ENCODE peak calls at places on chromosomes 2 and 18, in six cellular contexts. R, V, G, P, C and Z are unnamed samples.

GRCh38 chr18:3624818-3625716 is 175.1 kb downstream of the TGIF1 start:
- DNase-seq in R (no peak), V (no peak), G (no peak), P (peak), C (peak), Z (no peak)

GRCh38 chr2:80238692-80239469 is 65.7 kb downstream of the LRRTM1 start:
- DNase-seq in R (peak), V (no peak), G (peak), P (peak), C (no peak), Z (peak)

GRCh38 chr2:146119586-146119985 is 1599.7 kb upstream of the ZEB2 start:
- DNase-seq in R (no peak), V (no peak), G (peak), P (no peak), C (no peak), Z (no peak)

GRCh38 chr2:19072161-19072560 is 286.3 kb downstream of the OSR1 start:
- DNase-seq in R (no peak), V (no peak), G (no peak), P (no peak), C (no peak), Z (no peak)

GRCh38 chr2:228072669-228073068 is 108.8 kb downstream of the SPHKAP start:
- DNase-seq in R (no peak), V (no peak), G (no peak), P (no peak), C (no peak), Z (no peak)

GRCh38 chr2:48699377-48699951 is 56.1 kb downstream of the LHCGR start:
- DNase-seq in R (peak), V (no peak), G (no peak), P (no peak), C (no peak), Z (no peak)

GRCh38 chr18:22432672-22433137 is 15.0 kb upstream of the CTAGE1 start:
- DNase-seq in R (no peak), V (no peak), G (no peak), P (no peak), C (peak), Z (no peak)

GRCh38 chr2:21650566-21650965 is 526.8 kb downstream of the TDRD15 start:
- DNase-seq in R (no peak), V (no peak), G (no peak), P (no peak), C (no peak), Z (no peak)

GRCh38 chr18:40485318-40485717 is 1469.7 kb upstream of the PIK3C3 start:
- DNase-seq in R (no peak), V (no peak), G (no peak), P (no peak), C (peak), Z (no peak)

GRCh38 chr2:230614913-230615332 is 97.7 kb upstream of the CAB39 start:
- DNase-seq in R (no peak), V (no peak), G (no peak), P (peak), C (no peak), Z (no peak)

GRCh38 chr2:231050018-231050901 is 6.4 kb upstream of the PSMD1 start:
- DNase-seq in R (no peak), V (no peak), G (no peak), P (no peak), C (no peak), Z (no peak)

GRCh38 chr2:237139123-237139675 is 53.5 kb downstream of the COPS8 start:
- DNase-seq in R (no peak), V (no peak), G (no peak), P (no peak), C (no peak), Z (no peak)

GRCh38 chr2:233857511-233858118 is 3.3 kb upstream of the HJURP start:
- DNase-seq in R (peak), V (no peak), G (no peak), P (peak), C (no peak), Z (no peak)

GRCh38 chr2:43419886-43420285 is 176.0 kb downstream of the THADA start:
- DNase-seq in R (no peak), V (no peak), G (no peak), P (no peak), C (no peak), Z (no peak)

GRCh38 chr2:173298536-173299097 is 56.1 kb upstream of the CDCA7 start:
- DNase-seq in R (no peak), V (no peak), G (no peak), P (no peak), C (no peak), Z (no peak)